ENCODE peak calls at places on chromosomes 13 and 19, in five cellular contexts. S is A549, O is choroid plexus epithelial cell, Z is HL-60, R is PC-9. P is an unnamed sample.

GRCh38 chr13:112748947-112749346 is 59.1 kb downstream of the ATP11A start:
- DNase-seq in R (no peak), O (no peak), S (no peak), Z (no peak), P (no peak)

GRCh38 chr13:79393564-79394249 is 12.3 kb downstream of the RBM26 start:
- DNase-seq in S (no peak), O (peak), R (no peak), Z (peak), P (no peak)

GRCh38 chr13:113410472-113411201 is 42.7 kb downstream of the ADPRHL1 start:
- DNase-seq in O (peak), R (peak), S (peak), Z (no peak), P (no peak)

GRCh38 chr19:4814625-4815425 is 16.7 kb downstream of the TICAM1 start:
- DNase-seq in S (no peak), O (no peak), R (no peak), Z (no peak), P (no peak)

GRCh38 chr13:114128624-114129522 is 3.5 kb downstream of the RASA3 start:
- DNase-seq in R (no peak), S (no peak), Z (peak), O (peak), P (no peak)

GRCh38 chr13:67776171-67776570 is 546.0 kb upstream of the PCDH9 start:
- DNase-seq in O (no peak), S (no peak), Z (no peak), R (no peak), P (no peak)

GRCh38 chr19:40802300-40803169 is 3.5 kb downstream of the EGLN2 start:
- DNase-seq in S (no peak), R (no peak), Z (peak), O (no peak), P (no peak)

GRCh38 chr19:12481781-12482504 is 2.7 kb downstream of the ZNF709 start:
- DNase-seq in R (no peak), O (peak), S (no peak), Z (no peak), P (no peak)

GRCh38 chr19:12913011-12913561 is 6.0 kb downstream of the SYCE2 start:
- DNase-seq in R (no peak), O (peak), S (no peak), Z (peak), P (no peak)

GRCh38 chr13:49679244-49679643 is 12.0 kb downstream of the EBPL start:
- DNase-seq in R (no peak), S (no peak), O (peak), Z (peak), P (no peak)

GRCh38 chr19:49930483-49931011 is 1.2 kb upstream of the NUP62 start:
- DNase-seq in O (no peak), Z (no peak), R (no peak), S (no peak), P (peak)

GRCh38 chr13:97030705-97031452 is 36.6 kb upstream of the OXGR1 start:
- DNase-seq in S (peak), O (peak), Z (peak), R (peak), P (peak)

GRCh38 chr19:4555657-4556561 is 3.6 kb downstream of the SEMA6B start:
- DNase-seq in O (no peak), S (peak), R (peak), Z (no peak), P (no peak)

GRCh38 chr13:114035583-114036501 is 62.0 kb upstream of the C13orf46 start:
- DNase-seq in Z (no peak), O (peak), S (no peak), R (no peak), P (peak)

GRCh38 chr19:40862333-40862732 is 12.1 kb upstream of the CYP2A6 start:
- DNase-seq in S (no peak), Z (no peak), O (no peak), R (no peak), P (no peak)

GRCh38 chr19:48396871-48397176 is 3.4 kb downstream of the GRIN2D start:
- DNase-seq in O (no peak), Z (no peak), S (no peak), R (no peak), P (no peak)

GRCh38 chr19:7852851-7853759 is 21.1 kb downstream of the PRR36 start:
- DNase-seq in S (peak), Z (peak), R (peak), O (peak), P (peak)

GRCh38 chr13:27381601-27382000 is 42.8 kb upstream of the GTF3A start:
- DNase-seq in R (no peak), Z (no peak), O (no peak), S (no peak), P (no peak)

GRCh38 chr19:7494416-7495098 is 5.7 kb upstream of the PEX11G start:
- DNase-seq in S (no peak), R (no peak), O (peak), Z (no peak), P (no peak)

GRCh38 chr19:51024924-51025323 is 1.5 kb downstream of the KLK11 start:
- DNase-seq in S (no peak), O (no peak), R (peak), Z (no peak), P (no peak)

GRCh38 chr13:80586356-80586755 is 245.4 kb upstream of the SPRY2 start:
- DNase-seq in Z (no peak), R (no peak), S (no peak), O (peak), P (no peak)

GRCh38 chr13:103157034-103157433 is 90.8 kb upstream of the SLC10A2 start:
- DNase-seq in O (peak), R (peak), S (no peak), Z (no peak), P (no peak)

GRCh38 chr13:102548811-102549210 is 48.0 kb upstream of the TPP2 start:
- DNase-seq in R (no peak), S (no peak), O (no peak), Z (no peak), P (no peak)

GRCh38 chr13:99228737-99229691 is 28.4 kb downstream of the UBAC2 start:
- DNase-seq in R (peak), O (peak), S (no peak), Z (peak), P (no peak)

GRCh38 chr19:48868196-48868886 is at the start of gene PLEKHA4:
- DNase-seq in S (no peak), Z (no peak), R (no peak), O (peak), P (peak)

GRCh38 chr19:28980236-28980868 is 232.6 kb downstream of the UQCRFS1 start:
- DNase-seq in O (peak), S (no peak), R (no peak), Z (no peak), P (no peak)

GRCh38 chr13:74570046-74570445 is 435.8 kb upstream of the KLF12 start:
- DNase-seq in S (no peak), Z (no peak), O (no peak), R (no peak), P (no peak)
- TF ChIP-seq CTCF in S (no peak), Z (no peak), O (no peak), R (no peak), P (no peak)

GRCh38 chr13:41608111-41608510 is 150.8 kb downstream of the RGCC start:
- DNase-seq in R (no peak), S (no peak), Z (no peak), O (no peak), P (no peak)

GRCh38 chr13:41603917-41604316 is 146.6 kb downstream of the RGCC start:
- DNase-seq in O (peak), S (peak), Z (no peak), R (peak), P (no peak)

GRCh38 chr13:41608779-41609178 is 151.4 kb downstream of the RGCC start:
- DNase-seq in S (no peak), Z (no peak), R (no peak), O (peak), P (no peak)

GRCh38 chr13:41606646-41607045 is 149.3 kb downstream of the RGCC start:
- DNase-seq in S (no peak), O (no peak), Z (no peak), R (no peak), P (no peak)

GRCh38 chr13:41605319-41606285 is 148.3 kb downstream of the RGCC start:
- DNase-seq in S (no peak), O (no peak), R (no peak), Z (no peak), P (no peak)
- TF ChIP-seq CTCF in S (no peak), O (peak), R (no peak), Z (no peak), P (no peak)

GRCh38 chr19:3526507-3527244 is 12.3 kb upstream of the TEKTIP1 start:
- DNase-seq in O (no peak), R (no peak), Z (no peak), S (no peak), P (no peak)
- TF ChIP-seq CTCF in O (peak), R (no peak), Z (no peak), S (no peak), P (peak)

GRCh38 chr13:111158136-111158805 is 43.2 kb downstream of the ARHGEF7 start:
- DNase-seq in O (peak), S (no peak), R (peak), Z (no peak), P (no peak)

GRCh38 chr13:111153977-111154332 is 38.8 kb downstream of the ARHGEF7 start:
- DNase-seq in S (peak), R (peak), O (no peak), Z (peak), P (no peak)

GRCh38 chr13:111152836-111153235 is 37.7 kb downstream of the ARHGEF7 start:
- DNase-seq in Z (no peak), O (peak), R (no peak), S (peak), P (no peak)

GRCh38 chr13:111156421-111156820 is 41.3 kb downstream of the ARHGEF7 start:
- DNase-seq in Z (no peak), S (no peak), O (no peak), R (peak), P (no peak)

GRCh38 chr13:111153279-111153976 is 38.3 kb downstream of the ARHGEF7 start:
- DNase-seq in Z (peak), O (peak), R (peak), S (peak), P (peak)
- TF ChIP-seq CTCF in Z (no peak), O (peak), R (no peak), S (no peak), P (no peak)